ENCODE peak calls at places on chromosomes 12 and 14, in five cellular contexts. One of them, this sample, is unnamed. For H3K36me3 and H3K4me1, the result is how much of the 10 kb centered on the place peaks cover.

GRCh38 chr14:99667821-99668220 is 16.3 kb upstream of the CYP46A1 start:
- DNase-seq in GM23248: no peak
- DNase-seq in heart left ventricle: no peak
- DNase-seq in uterus: no peak
- DNase-seq in cardiac muscle cell: no peak
- DNase-seq in this sample: no peak

GRCh38 chr12:76696186-76696585 is 67.7 kb upstream of the ZDHHC17 start:
- DNase-seq in GM23248: no peak
- DNase-seq in uterus: no peak
- DNase-seq in cardiac muscle cell: no peak
- DNase-seq in heart left ventricle: no peak
- DNase-seq in this sample: no peak

GRCh38 chr12:21551811-21552469 is 25.8 kb downstream of the SPX start:
- DNase-seq in uterus: no peak
- DNase-seq in heart left ventricle: no peak
- DNase-seq in cardiac muscle cell: no peak
- DNase-seq in GM23248: no peak
- DNase-seq in this sample: no peak

GRCh38 chr12:112163471-112164325 is 38.3 kb downstream of the TRAFD1 start:
- DNase-seq in uterus: no peak
- DNase-seq in cardiac muscle cell: no peak
- DNase-seq in heart left ventricle: peak
- DNase-seq in GM23248: no peak
- DNase-seq in this sample: peak

GRCh38 chr14:100547633-100548294 is 39.5 kb downstream of the BEGAIN start:
- DNase-seq in heart left ventricle: peak
- DNase-seq in GM23248: peak
- DNase-seq in cardiac muscle cell: no peak
- DNase-seq in uterus: peak
- DNase-seq in this sample: peak

GRCh38 chr14:96178674-96179321 is 25.8 kb upstream of the BDKRB2 start:
- DNase-seq in GM23248: peak
- DNase-seq in heart left ventricle: no peak
- DNase-seq in cardiac muscle cell: no peak
- DNase-seq in uterus: no peak
- DNase-seq in this sample: no peak

GRCh38 chr14:20809917-20810316 is 7.3 kb upstream of the RNASE1 start:
- DNase-seq in cardiac muscle cell: no peak
- DNase-seq in heart left ventricle: no peak
- DNase-seq in uterus: no peak
- DNase-seq in GM23248: no peak
- DNase-seq in this sample: no peak

GRCh38 chr12:70641691-70642090 is 4.5 kb upstream of the PTPRB start:
- DNase-seq in uterus: no peak
- DNase-seq in heart left ventricle: no peak
- DNase-seq in cardiac muscle cell: no peak
- DNase-seq in GM23248: no peak
- DNase-seq in this sample: no peak

GRCh38 chr12:106758349-106758951 is 16.0 kb upstream of the RIC8B start:
- DNase-seq in heart left ventricle: no peak
- DNase-seq in cardiac muscle cell: no peak
- DNase-seq in uterus: no peak
- DNase-seq in GM23248: no peak
- DNase-seq in this sample: no peak

GRCh38 chr14:34770901-34771300 is 56.5 kb upstream of the CFL2 start:
- DNase-seq in heart left ventricle: no peak
- DNase-seq in cardiac muscle cell: no peak
- DNase-seq in GM23248: peak
- DNase-seq in uterus: no peak
- DNase-seq in this sample: no peak

GRCh38 chr12:78878866-78879265 is 14.3 kb downstream of the SYT1 start:
- DNase-seq in heart left ventricle: no peak
- DNase-seq in GM23248: no peak
- DNase-seq in uterus: no peak
- DNase-seq in cardiac muscle cell: no peak
- DNase-seq in this sample: no peak

GRCh38 chr12:88360349-88360748 is 218.2 kb downstream of the TMTC3 start:
- DNase-seq in cardiac muscle cell: no peak
- DNase-seq in GM23248: no peak
- DNase-seq in uterus: no peak
- DNase-seq in heart left ventricle: no peak
- DNase-seq in this sample: no peak

GRCh38 chr14:99883866-99884650 is 90.8 kb downstream of the EML1 start:
- DNase-seq in uterus: no peak
- DNase-seq in cardiac muscle cell: no peak
- DNase-seq in heart left ventricle: no peak
- DNase-seq in GM23248: no peak
- DNase-seq in this sample: no peak

GRCh38 chr12:90940872-90941499 is 14.0 kb downstream of the CCER1 start:
- DNase-seq in uterus: no peak
- DNase-seq in GM23248: peak
- DNase-seq in cardiac muscle cell: peak
- DNase-seq in heart left ventricle: no peak
- DNase-seq in this sample: no peak

GRCh38 chr14:97887690-97888089 is 1090.5 kb downstream of the VRK1 start:
- DNase-seq in uterus: no peak
- DNase-seq in cardiac muscle cell: no peak
- DNase-seq in heart left ventricle: no peak
- DNase-seq in GM23248: no peak
- DNase-seq in this sample: no peak

GRCh38 chr14:96808619-96809405 is 11.6 kb downstream of the VRK1 start:
- DNase-seq in GM23248: no peak
- DNase-seq in uterus: no peak
- DNase-seq in cardiac muscle cell: no peak
- DNase-seq in heart left ventricle: no peak
- DNase-seq in this sample: no peak

GRCh38 chr12:95755236-95755865 is 35.2 kb downstream of the NTN4 start:
- DNase-seq in GM23248: no peak
- DNase-seq in uterus: no peak
- DNase-seq in cardiac muscle cell: peak
- DNase-seq in heart left ventricle: no peak
- DNase-seq in this sample: no peak

GRCh38 chr12:27260746-27261145 is 16.7 kb downstream of the STK38L start:
- DNase-seq in GM23248: peak
- DNase-seq in cardiac muscle cell: no peak
- DNase-seq in heart left ventricle: no peak
- DNase-seq in uterus: no peak
- DNase-seq in this sample: no peak

GRCh38 chr12:31236998-31237637 is 88.8 kb downstream of the SINHCAF start:
- DNase-seq in uterus: no peak
- DNase-seq in GM23248: no peak
- DNase-seq in heart left ventricle: no peak
- DNase-seq in cardiac muscle cell: no peak
- DNase-seq in this sample: no peak

GRCh38 chr12:104137175-104137901 is 672 bp downstream of the NFYB start:
- DNase-seq in uterus: peak
- DNase-seq in GM23248: peak
- DNase-seq in cardiac muscle cell: peak
- DNase-seq in heart left ventricle: peak
- DNase-seq in this sample: peak

GRCh38 chr14:20998674-20999366 is at the start of gene SLC39A2:
- DNase-seq in cardiac muscle cell: no peak
- DNase-seq in heart left ventricle: no peak
- DNase-seq in GM23248: peak
- DNase-seq in uterus: no peak
- DNase-seq in this sample: peak

GRCh38 chr12:2250797-2251196 is 198.0 kb downstream of the CACNA1C start:
- DNase-seq in cardiac muscle cell: no peak
- DNase-seq in heart left ventricle: no peak
- DNase-seq in uterus: no peak
- DNase-seq in GM23248: peak
- DNase-seq in this sample: no peak

GRCh38 chr12:51818567-51819300 is 29.8 kb downstream of the FIGNL2 start:
- DNase-seq in uterus: peak
- DNase-seq in heart left ventricle: peak
- DNase-seq in GM23248: peak
- DNase-seq in cardiac muscle cell: no peak
- DNase-seq in this sample: no peak

GRCh38 chr12:71476513-71476912 is 36.9 kb downstream of the LGR5 start:
- DNase-seq in uterus: no peak
- DNase-seq in GM23248: peak
- DNase-seq in cardiac muscle cell: no peak
- DNase-seq in heart left ventricle: no peak
- DNase-seq in this sample: no peak

GRCh38 chr12:94873368-94874085 is 130.0 kb downstream of the NDUFA12 start:
- DNase-seq in uterus: no peak
- DNase-seq in heart left ventricle: no peak
- DNase-seq in GM23248: peak
- DNase-seq in cardiac muscle cell: peak
- DNase-seq in this sample: peak

GRCh38 chr14:105466491-105467248 is 8.0 kb upstream of the CRIP2 start:
- DNase-seq in heart left ventricle: no peak
- DNase-seq in uterus: no peak
- DNase-seq in cardiac muscle cell: no peak
- DNase-seq in GM23248: no peak
- DNase-seq in this sample: no peak
- H3K36me3 ChIP-seq in heart left ventricle: under half
- H3K36me3 ChIP-seq in uterus: under half
- H3K36me3 ChIP-seq in cardiac muscle cell: under half
- H3K36me3 ChIP-seq in GM23248: under half
- H3K36me3 ChIP-seq in this sample: under half

GRCh38 chr14:71579331-71579730 is 352.9 kb upstream of the RGS6 start:
- DNase-seq in cardiac muscle cell: no peak
- DNase-seq in GM23248: no peak
- DNase-seq in uterus: no peak
- DNase-seq in heart left ventricle: no peak
- DNase-seq in this sample: no peak
- H3K4me1 ChIP-seq in cardiac muscle cell: under half
- H3K4me1 ChIP-seq in GM23248: under half
- H3K4me1 ChIP-seq in uterus: under half
- H3K4me1 ChIP-seq in heart left ventricle: under half
- H3K4me1 ChIP-seq in this sample: under half

DNA sequence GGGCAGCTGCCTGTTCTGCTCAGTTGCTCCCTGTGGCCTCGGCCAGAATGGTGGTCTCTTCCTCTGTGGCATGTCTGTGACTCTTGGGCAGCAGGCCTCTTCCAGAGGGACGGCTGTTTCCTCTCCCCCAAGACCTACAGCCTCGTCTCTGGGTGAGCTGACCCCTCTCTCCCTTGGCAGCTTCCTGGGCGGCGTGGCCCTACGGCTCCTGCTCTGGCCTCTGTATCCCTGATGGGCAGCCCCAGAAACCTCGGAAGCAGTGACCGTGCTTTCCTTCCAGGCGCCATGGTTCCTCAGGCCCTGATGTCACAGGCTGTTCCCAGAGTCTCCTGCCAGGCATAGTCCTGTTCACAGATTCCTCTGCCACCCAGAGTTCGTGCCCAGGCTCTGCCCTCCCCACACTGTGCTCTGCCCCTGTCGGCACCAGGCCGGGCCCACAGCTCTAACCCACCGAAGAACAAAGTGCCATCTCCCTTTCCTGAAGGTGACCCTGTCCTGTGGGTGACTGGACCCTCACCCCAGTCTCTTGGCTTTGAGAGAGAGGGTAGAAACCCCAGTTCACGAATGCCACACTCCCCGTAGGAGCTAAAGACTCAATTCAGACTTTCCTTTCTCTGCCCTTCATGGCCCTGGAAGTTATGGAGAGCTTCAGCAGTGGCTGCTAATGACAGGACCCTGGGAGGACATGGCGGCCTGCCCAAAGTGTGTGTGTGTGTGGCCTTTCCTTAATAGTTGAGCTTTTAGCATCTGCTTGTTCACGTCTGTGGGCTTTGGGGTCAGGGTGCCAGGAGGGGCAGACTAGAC is 85.0 kb upstream of the DYNC1H1 start:
- DNase-seq in GM23248: no peak
- DNase-seq in heart left ventricle: no peak
- DNase-seq in uterus: no peak
- DNase-seq in cardiac muscle cell: no peak
- DNase-seq in this sample: no peak
- H3K36me3 ChIP-seq in GM23248: under half
- H3K36me3 ChIP-seq in heart left ventricle: under half
- H3K36me3 ChIP-seq in uterus: under half
- H3K36me3 ChIP-seq in cardiac muscle cell: under half
- H3K36me3 ChIP-seq in this sample: under half

DNA sequence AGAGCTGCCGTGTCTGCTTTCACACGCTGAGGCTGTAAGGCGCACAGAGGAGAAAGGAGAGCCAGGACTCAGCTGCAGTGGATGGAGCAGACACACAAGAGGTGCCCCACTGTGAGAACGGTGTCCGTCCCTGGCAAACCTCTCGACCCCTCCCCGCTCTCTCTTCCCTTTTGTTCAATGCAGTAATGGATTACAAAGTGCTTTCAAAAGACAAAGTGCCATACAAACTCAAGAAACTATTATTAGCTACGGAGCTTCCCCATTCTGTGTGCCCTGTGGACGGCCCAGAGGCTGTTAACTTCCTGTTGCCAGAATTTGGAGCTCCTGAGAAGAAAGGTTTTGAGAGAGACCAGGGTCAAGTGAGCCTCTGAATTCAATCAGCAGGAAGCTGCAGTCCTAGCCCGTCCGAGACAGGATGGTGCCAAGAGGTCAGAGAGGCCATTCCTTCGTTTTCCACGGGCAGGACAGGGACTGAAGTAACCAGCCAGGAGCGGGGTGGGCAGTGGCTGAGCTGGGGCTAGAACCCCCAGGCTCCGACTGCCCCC is 15.8 kb downstream of the CCND2 start:
- DNase-seq in GM23248: no peak
- DNase-seq in uterus: no peak
- DNase-seq in cardiac muscle cell: peak
- DNase-seq in heart left ventricle: no peak
- DNase-seq in this sample: no peak
- H3K4me1 ChIP-seq in GM23248: under half
- H3K4me1 ChIP-seq in uterus: under half
- H3K4me1 ChIP-seq in cardiac muscle cell: under half
- H3K4me1 ChIP-seq in heart left ventricle: under half
- H3K4me1 ChIP-seq in this sample: under half

GRCh38 chr14:75098682-75099081 is 28.2 kb downstream of the NEK9 start:
- DNase-seq in heart left ventricle: no peak
- DNase-seq in uterus: no peak
- DNase-seq in cardiac muscle cell: no peak
- DNase-seq in GM23248: no peak
- DNase-seq in this sample: no peak

GRCh38 chr14:75101491-75101890 is 25.4 kb downstream of the NEK9 start:
- DNase-seq in cardiac muscle cell: no peak
- DNase-seq in heart left ventricle: no peak
- DNase-seq in GM23248: no peak
- DNase-seq in uterus: no peak
- DNase-seq in this sample: no peak

GRCh38 chr14:75096959-75097358 is 27.5 kb downstream of the ZC2HC1C start:
- DNase-seq in uterus: no peak
- DNase-seq in cardiac muscle cell: no peak
- DNase-seq in heart left ventricle: no peak
- DNase-seq in GM23248: no peak
- DNase-seq in this sample: no peak

GRCh38 chr14:75095690-75096089 is 26.2 kb downstream of the ZC2HC1C start:
- DNase-seq in GM23248: no peak
- DNase-seq in heart left ventricle: no peak
- DNase-seq in uterus: no peak
- DNase-seq in cardiac muscle cell: no peak
- DNase-seq in this sample: no peak

DNA sequence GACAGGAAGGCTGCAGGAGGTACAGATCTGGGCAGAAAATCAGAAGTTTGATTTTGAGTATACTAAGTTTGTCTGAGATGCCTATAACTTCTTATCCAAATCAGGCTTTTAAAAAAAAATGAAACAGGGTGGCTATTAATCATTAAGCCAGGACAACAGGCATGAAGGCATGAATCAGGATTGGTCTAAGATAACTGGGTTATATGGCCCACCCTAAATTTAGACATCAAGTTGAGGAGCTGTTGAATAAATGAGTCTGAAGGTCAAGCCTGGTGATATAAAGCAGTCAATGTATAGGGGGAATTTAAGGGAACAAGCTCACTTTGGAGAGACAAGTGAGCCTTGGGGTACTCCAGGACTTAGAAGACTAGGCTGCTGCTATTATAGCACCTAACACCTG is 28.6 kb downstream of the NEK9 start:
- DNase-seq in GM23248: no peak
- DNase-seq in cardiac muscle cell: no peak
- DNase-seq in uterus: no peak
- DNase-seq in heart left ventricle: no peak
- DNase-seq in this sample: no peak
- H3K36me3 ChIP-seq in GM23248: under half
- H3K36me3 ChIP-seq in cardiac muscle cell: under half
- H3K36me3 ChIP-seq in uterus: under half
- H3K36me3 ChIP-seq in heart left ventricle: under half
- H3K36me3 ChIP-seq in this sample: under half

This sample was measured in aorta.